ENCODE peak calls at places on chromosomes 4 and X, in six cellular contexts. D, N, G, A, W and X are unnamed samples.

GRCh38 chr4:24330198-24330972 is 254.0 kb downstream of the DHX15 start:
- DNase-seq in D (no peak), N (no peak), G (no peak), A (no peak), W (no peak), X (no peak)

GRCh38 chr4:52915131-52915645 is 53.1 kb downstream of the RASL11B start:
- DNase-seq in D (no peak), N (no peak), G (no peak), A (no peak), W (no peak), X (no peak)

GRCh38 chrX:84160736-84161135 is 27.3 kb downstream of the RPS6KA6 start:
- DNase-seq in D (no peak), N (no peak), G (no peak), A (no peak), W (no peak), X (no peak)

GRCh38 chr4:112523008-112523440 is 7.0 kb upstream of the NEUROG2 start:
- DNase-seq in D (no peak), N (peak; percentile 45), G (no peak), A (no peak), W (peak; percentile 41), X (no peak)

GRCh38 chrX:47172971-47173792 is 20.4 kb upstream of the UBA1 start:
- DNase-seq in D (no peak), N (no peak), G (no peak), A (no peak), W (no peak), X (no peak)

GRCh38 chr4:124694961-124695598 is 17.5 kb downstream of the ANKRD50 start:
- DNase-seq in D (no peak), N (no peak), G (no peak), A (no peak), W (no peak), X (no peak)

GRCh38 chr4:165784672-165785071 is 88.4 kb upstream of the TLL1 start:
- DNase-seq in D (no peak), N (no peak), G (no peak), A (no peak), W (no peak), X (peak; percentile 80)

GRCh38 chr4:33940281-33940680 is 2304.0 kb downstream of the ARAP2 start:
- DNase-seq in D (no peak), N (no peak), G (no peak), A (no peak), W (no peak), X (no peak)

GRCh38 chr4:38013461-38014366 is 53.5 kb downstream of the PTTG2 start:
- DNase-seq in D (no peak), N (no peak), G (peak; percentile 31), A (no peak), W (no peak), X (peak; percentile 74)

GRCh38 chr4:38717604-38718003 is 53.6 kb downstream of the KLF3 start:
- DNase-seq in D (no peak), N (no peak), G (no peak), A (no peak), W (no peak), X (peak; percentile 12)

GRCh38 chr4:41256740-41257256 is at the start of gene UCHL1:
- DNase-seq in D (no peak), N (no peak), G (no peak), A (peak; percentile 77), W (peak; percentile 76), X (no peak)

GRCh38 chr4:37317104-37317643 is 72.6 kb downstream of the NWD2 start:
- DNase-seq in D (no peak), N (no peak), G (no peak), A (no peak), W (no peak), X (no peak)

GRCh38 chr4:67616478-67616877 is 58.0 kb downstream of the STAP1 start:
- DNase-seq in D (no peak), N (no peak), G (no peak), A (no peak), W (no peak), X (no peak)

GRCh38 chrX:8364369-8365141 is 100.1 kb upstream of the VCX3B start:
- DNase-seq in D (no peak), N (no peak), G (no peak), A (no peak), W (peak; percentile 20), X (no peak)

GRCh38 chr4:113708250-113708649 is 53.3 kb downstream of the CAMK2D start:
- DNase-seq in D (no peak), N (no peak), G (no peak), A (no peak), W (no peak), X (no peak)

GRCh38 chr4:7735961-7736360 is 203.7 kb downstream of the AFAP1 start:
- DNase-seq in D (no peak), N (no peak), G (no peak), A (no peak), W (no peak), X (no peak)

GRCh38 chr4:7904942-7905341 is 34.7 kb downstream of the AFAP1 start:
- DNase-seq in D (no peak), N (no peak), G (no peak), A (no peak), W (peak; percentile 68), X (no peak)

GRCh38 chrX:74061879-74062278 is 242.1 kb upstream of the ZCCHC13 start:
- DNase-seq in D (no peak), N (no peak), G (no peak), A (no peak), W (no peak), X (no peak)

GRCh38 chrX:44224760-44225159 is 118.7 kb downstream of the EFHC2 start:
- DNase-seq in D (no peak), N (no peak), G (no peak), A (no peak), W (no peak), X (no peak)

GRCh38 chrX:44228621-44229020 is 114.9 kb downstream of the EFHC2 start:
- DNase-seq in D (no peak), N (no peak), G (no peak), A (no peak), W (peak; percentile 24), X (no peak)

GRCh38 chrX:44225667-44226066 is 117.8 kb downstream of the EFHC2 start:
- DNase-seq in D (no peak), N (no peak), G (no peak), A (no peak), W (no peak), X (no peak)

GRCh38 chrX:44232100-44232499 is 111.4 kb downstream of the EFHC2 start:
- DNase-seq in D (no peak), N (no peak), G (no peak), A (no peak), W (no peak), X (no peak)

GRCh38 chrX:44227981-44228380 is 115.5 kb downstream of the EFHC2 start:
- DNase-seq in D (no peak), N (no peak), G (no peak), A (no peak), W (peak; percentile 23), X (no peak)
- H3K27me3 ChIP-seq in D (peaks cover 26% of the 10 kb centered on the region), N (no peaks in the 10 kb centered on the region), G (no peaks in the 10 kb centered on the region), A (no peaks in the 10 kb centered on the region), W (no peaks in the 10 kb centered on the region), X (no peaks in the 10 kb centered on the region)

GRCh38 chrX:72540318-72540717 is 32.3 kb downstream of the HDAC8 start:
- DNase-seq in D (no peak), N (peak; percentile 7), G (no peak), A (no peak), W (peak; percentile 8), X (no peak)
- TF ChIP-seq CTCF in D (no peak), N (no peak), G (no peak), A (no peak), W (peak; percentile 42), X (peak; percentile 39)

GRCh38 chrX:132613801-132614200 is 125.0 kb upstream of the MBNL3 start:
- DNase-seq in D (no peak), N (no peak), G (no peak), A (no peak), W (no peak), X (no peak)
- H3K27me3 ChIP-seq in D (peaks cover 53% of the 10 kb centered on the region), N (no peaks in the 10 kb centered on the region), G (no peaks in the 10 kb centered on the region), A (no peaks in the 10 kb centered on the region), W (no peaks in the 10 kb centered on the region), X (no peaks in the 10 kb centered on the region)

GRCh38 chrX:41014776-41015175 is 70.5 kb upstream of the USP9X start:
- DNase-seq in D (no peak), N (no peak), G (peak; percentile 51), A (no peak), W (no peak), X (no peak)

GRCh38 chrX:41009816-41010187 is 75.4 kb upstream of the USP9X start:
- DNase-seq in D (no peak), N (no peak), G (no peak), A (no peak), W (no peak), X (no peak)

GRCh38 chrX:41005445-41005992 is 79.7 kb upstream of the USP9X start:
- DNase-seq in D (no peak), N (no peak), G (no peak), A (no peak), W (no peak), X (no peak)

GRCh38 chrX:41010188-41010846 is 74.9 kb upstream of the USP9X start:
- DNase-seq in D (peak; percentile 70), N (peak; percentile 66), G (no peak), A (peak; percentile 78), W (peak; percentile 85), X (peak; percentile 90)
- TF ChIP-seq CTCF in D (no peak), N (peak; percentile 23), G (no peak), A (no peak), W (no peak), X (no peak)

DNA sequence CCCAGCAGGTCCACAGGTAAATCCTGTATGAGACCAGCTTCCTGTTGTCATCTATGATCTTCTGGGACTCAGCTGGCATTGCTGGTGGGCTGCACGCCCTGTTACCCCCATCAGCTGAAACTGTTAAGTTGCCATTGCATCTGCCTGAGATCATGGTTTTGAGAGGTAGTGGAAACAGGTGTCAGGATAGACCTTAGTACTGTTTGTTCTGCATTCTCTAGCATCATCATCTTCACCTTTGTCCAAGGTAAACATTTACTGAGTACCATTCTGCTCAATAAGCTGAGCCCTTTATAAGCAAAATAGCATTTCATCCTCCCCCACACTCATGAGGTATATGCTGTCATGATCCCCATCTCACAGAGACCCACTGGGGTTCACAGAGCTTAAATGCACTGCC is 42.9 kb upstream of the PROM1 start:
- DNase-seq in D (no peak), N (no peak), G (no peak), A (no peak), W (no peak), X (no peak)
- H3K27me3 ChIP-seq in D (no peaks in the 10 kb centered on the region), N (peaks cover 39% of the 10 kb centered on the region), G (no peaks in the 10 kb centered on the region), A (no peaks in the 10 kb centered on the region), W (no peaks in the 10 kb centered on the region), X (no peaks in the 10 kb centered on the region)

GRCh38 chr4:97720869-97721432 is 422.3 kb downstream of the STPG2 start:
- DNase-seq in D (no peak), N (no peak), G (peak; percentile 54), A (no peak), W (peak; percentile 28), X (no peak)
- TF ChIP-seq CTCF in D (no peak), N (no peak), G (peak; percentile 28), A (no peak), W (peak; percentile 55), X (peak; percentile 38)